ENCODE peak calls at places on chromosomes 2 and 18, in six cellular contexts. A, K, Q, J, R and U are unnamed samples.

GRCh38 chr2:71064110-71064611 is 4.3 kb upstream of the NAGK start:
- DNase-seq in K (no peak), A (no peak), R (peak; percentile 13), J (no peak), Q (no peak), U (no peak)

GRCh38 chr2:101479328-101479727 is 4.4 kb upstream of the RFX8 start:
- DNase-seq in A (no peak), R (no peak), J (no peak), Q (no peak), K (no peak), U (no peak)

GRCh38 chr2:117917223-117917917 is 96.5 kb downstream of the CCDC93 start:
- DNase-seq in A (peak; percentile 82), J (no peak), K (no peak), R (no peak), Q (no peak), U (no peak)

GRCh38 chr18:77374106-77374505 is 124.5 kb downstream of the GALR1 start:
- DNase-seq in R (no peak), J (no peak), K (no peak), A (no peak), Q (no peak), U (no peak)

GRCh38 chr18:63897072-63897471 is 9.6 kb downstream of the SERPINB2 start:
- DNase-seq in Q (no peak), A (no peak), J (no peak), K (no peak), R (no peak), U (no peak)

GRCh38 chr2:196703660-196704209 is 64.2 kb downstream of the CCDC150 start:
- DNase-seq in Q (no peak), K (no peak), A (no peak), R (no peak), J (no peak), U (no peak)

GRCh38 chr2:240925191-240925575 is 19.0 kb downstream of the CROCC2 start:
- DNase-seq in A (no peak), Q (no peak), R (no peak), J (no peak), K (peak; percentile 57), U (no peak)

GRCh38 chr2:215594766-215595165 is 158.9 kb upstream of the FN1 start:
- DNase-seq in J (no peak), A (no peak), R (no peak), Q (no peak), K (no peak), U (no peak)

GRCh38 chr2:162474006-162474405 is 130.1 kb downstream of the GCA start:
- DNase-seq in R (no peak), A (no peak), K (no peak), Q (no peak), J (no peak), U (no peak)

GRCh38 chr18:79526468-79527460 is 131.0 kb downstream of the NFATC1 start:
- DNase-seq in Q (no peak), R (no peak), J (no peak), K (no peak), A (no peak), U (no peak)

GRCh38 chr2:208373460-208374089 is 33.0 kb upstream of the PTH2R start:
- DNase-seq in J (no peak), Q (peak; percentile 29), A (peak; percentile 43), K (no peak), R (peak; percentile 31), U (peak; percentile 25)

GRCh38 chr2:29561241-29562027 is 360.0 kb downstream of the ALK start:
- DNase-seq in R (no peak), J (no peak), K (no peak), A (no peak), Q (no peak), U (no peak)

GRCh38 chr18:56257215-56257614 is 381.2 kb downstream of the TXNL1 start:
- DNase-seq in J (peak; percentile 28), K (no peak), R (no peak), A (no peak), Q (no peak), U (no peak)

GRCh38 chr2:11434443-11434842 is 31.5 kb downstream of the E2F6 start:
- DNase-seq in K (no peak), R (no peak), Q (no peak), A (no peak), J (no peak), U (no peak)

GRCh38 chr2:71668326-71669057 is 215.1 kb downstream of the DYSF start:
- DNase-seq in A (no peak), K (peak; percentile 37), J (no peak), R (no peak), Q (no peak), U (no peak)

GRCh38 chr2:219598308-219599078 is 836 bp downstream of the STK11IP start:
- DNase-seq in R (no peak), K (no peak), J (no peak), Q (no peak), A (no peak), U (no peak)

GRCh38 chr18:31876707-31877106 is 66.2 kb downstream of the TRAPPC8 start:
- DNase-seq in J (no peak), R (no peak), A (no peak), K (no peak), Q (no peak), U (no peak)

GRCh38 chr2:20496069-20496468 is 49.2 kb downstream of the RHOB start:
- DNase-seq in A (peak; percentile 51), J (no peak), R (no peak), K (no peak), Q (no peak), U (no peak)

GRCh38 chr2:127641133-127641532 is 4.8 kb upstream of the GPR17 start:
- DNase-seq in J (no peak), Q (no peak), A (no peak), K (no peak), R (no peak), U (no peak)

GRCh38 chr18:46386788-46387187 is 270.2 kb downstream of the LOXHD1 start:
- DNase-seq in J (no peak), A (no peak), K (no peak), R (no peak), Q (no peak), U (no peak)

GRCh38 chr2:223815186-223815883 is 22.0 kb downstream of the AP1S3 start:
- DNase-seq in J (no peak), R (no peak), K (peak; percentile 13), A (peak; percentile 58), Q (no peak), U (no peak)

GRCh38 chr2:99984781-99985525 is 157.4 kb downstream of the AFF3 start:
- DNase-seq in A (no peak), K (no peak), J (no peak), R (no peak), Q (no peak), U (no peak)

GRCh38 chr2:237961637-237962036 is 5.2 kb upstream of the UBE2F start:
- DNase-seq in A (no peak), R (no peak), J (no peak), Q (no peak), K (no peak), U (no peak)

GRCh38 chr2:9380702-9381628 is 42.4 kb downstream of the ITGB1BP1 start:
- DNase-seq in J (no peak), Q (no peak), K (no peak), A (peak; percentile 85), R (no peak), U (no peak)

GRCh38 chr2:237352279-237352845 is 61.6 kb downstream of the COL6A3 start:
- DNase-seq in A (no peak), Q (no peak), R (no peak), J (no peak), K (no peak), U (no peak)

GRCh38 chr2:53103661-53104060 is 663.9 kb upstream of the CHAC2 start:
- DNase-seq in J (no peak), Q (no peak), K (no peak), R (no peak), A (no peak), U (no peak)
- TF ChIP-seq TAF1 in J (no peak), Q (no peak), K (no peak), R (no peak), A (no peak), U (no peak)

DNA sequence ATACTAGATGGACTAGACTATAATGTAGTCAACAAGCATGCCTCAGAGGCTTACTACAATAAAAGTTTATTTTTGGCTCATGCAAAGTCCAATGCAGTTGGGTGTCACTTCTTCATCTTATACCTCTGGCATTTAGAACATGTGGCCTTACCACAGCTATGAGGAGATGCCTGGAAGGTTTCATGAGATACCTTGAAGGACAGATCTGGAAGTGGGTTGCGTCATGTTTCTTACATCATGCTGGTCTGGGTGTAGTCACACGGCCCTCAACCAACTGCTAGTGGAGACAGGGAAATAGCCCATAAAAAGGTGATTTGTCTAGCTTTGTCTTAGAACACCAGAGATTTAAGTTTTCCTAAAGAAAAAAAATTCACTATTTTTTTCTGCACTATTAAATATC is 91.7 kb upstream of the MMADHC start:
- DNase-seq in A (no peak), K (no peak), Q (no peak), J (no peak), R (no peak), U (no peak)
- TF ChIP-seq TAF1 in A (no peak), K (no peak), Q (no peak), J (no peak), R (no peak), U (no peak)

GRCh38 chr18:10094154-10094553 is 180.3 kb downstream of the VAPA start:
- DNase-seq in Q (no peak), R (no peak), J (no peak), A (no peak), K (no peak), U (no peak)
- TF ChIP-seq TAF1 in Q (no peak), R (no peak), J (no peak), A (no peak), K (no peak), U (no peak)

DNA sequence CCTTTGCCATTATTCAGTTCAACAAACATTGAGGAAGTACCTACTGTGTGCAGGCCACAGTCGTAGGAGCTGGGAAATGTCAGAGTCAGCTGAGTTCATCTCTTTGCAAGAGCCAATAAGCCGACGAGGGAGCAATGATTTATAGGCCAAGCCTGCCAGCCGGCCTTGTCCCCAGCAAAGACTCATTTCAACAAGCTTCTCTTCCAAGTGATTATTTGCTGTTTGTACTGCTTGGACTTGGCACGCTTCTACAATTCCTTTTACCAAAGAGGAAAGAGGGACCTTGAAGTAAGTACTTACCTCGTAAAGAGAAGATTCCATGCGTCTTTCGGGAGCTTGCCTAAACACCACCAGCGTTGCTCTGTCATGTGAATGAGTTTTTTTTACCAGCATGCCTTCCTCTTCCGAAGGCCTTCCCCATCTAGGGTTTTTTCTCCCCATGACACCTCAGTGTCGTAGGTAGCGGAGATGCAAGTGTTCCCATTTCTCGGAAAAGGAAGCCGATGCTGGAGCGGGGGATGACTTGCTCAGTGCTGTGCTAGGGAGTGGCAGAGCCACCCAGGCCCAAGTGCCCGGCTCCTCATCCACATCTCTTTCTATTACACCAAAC is 138.8 kb downstream of the KLHL29 start:
- DNase-seq in R (no peak), K (no peak), J (no peak), Q (no peak), A (no peak), U (no peak)
- TF ChIP-seq TAF1 in R (no peak), K (no peak), J (no peak), Q (no peak), A (no peak), U (no peak)

GRCh38 chr2:216833076-216833475 is 26.8 kb downstream of the TNP1 start:
- DNase-seq in R (no peak), K (no peak), J (no peak), Q (no peak), A (no peak), U (no peak)
- TF ChIP-seq TAF1 in R (no peak), K (no peak), J (no peak), Q (no peak), A (no peak), U (no peak)